ENCODE peak calls at places on chromosomes 2 and 18, in six cellular contexts. Z is aorta, U is ovary, S is HuH-7.5, D is NCI-H345, N is cardiac fibroblast. W is an unnamed sample.

GRCh38 chr18:61580061-61580460 is 246.8 kb downstream of the CDH20 start:
- DNase-seq in N (peak), U (no peak), Z (no peak), D (no peak), S (no peak), W (no peak)

GRCh38 chr2:162480067-162480466 is 136.1 kb downstream of the GCA start:
- DNase-seq in U (no peak), S (no peak), N (peak), Z (no peak), D (no peak), W (no peak)

GRCh38 chr2:12543452-12544220 is 173.1 kb upstream of the TRIB2 start:
- DNase-seq in N (no peak), D (peak), Z (no peak), S (no peak), U (no peak), W (no peak)

GRCh38 chr2:237815637-237816036 is 17.1 kb downstream of the RBM44 start:
- DNase-seq in D (no peak), S (no peak), Z (no peak), N (no peak), U (no peak), W (no peak)

GRCh38 chr2:186991766-186992417 is 142.9 kb upstream of the ZSWIM2 start:
- DNase-seq in D (no peak), Z (no peak), S (no peak), N (peak), U (no peak), W (no peak)

GRCh38 chr2:34102359-34102758 is 503.3 kb upstream of the FAM98A start:
- DNase-seq in Z (no peak), U (no peak), S (no peak), N (peak), D (no peak), W (no peak)

GRCh38 chr2:85353876-85354285 is 447 bp downstream of the RETSAT start:
- DNase-seq in U (peak), N (peak), S (peak), D (no peak), Z (no peak), W (no peak)

GRCh38 chr18:44514766-44515165 is 165.9 kb upstream of the SETBP1 start:
- DNase-seq in D (no peak), Z (no peak), S (no peak), U (no peak), N (no peak), W (no peak)

GRCh38 chr18:31185551-31185950 is 22.9 kb upstream of the DSC1 start:
- DNase-seq in N (no peak), Z (no peak), D (no peak), S (no peak), U (no peak), W (no peak)

GRCh38 chr2:226773291-226773690 is 26.3 kb downstream of the IRS1 start:
- DNase-seq in N (no peak), Z (no peak), U (no peak), S (no peak), D (no peak), W (no peak)